ENCODE peak calls at places on chromosomes 11 and 22, in five cellular contexts. K is HuH-7, R is activated T-cell treated with anti-CD3 and anti-CD28 coated beads for 4 hours, F is heart right ventricle, V is lung microvascular endothelial cell. G is an unnamed sample.

GRCh38 chr11:14414470-14415461 is 55.8 kb upstream of the RRAS2 start:
- DNase-seq in K (no peak), F (no peak), V (no peak), R (peak; percentile 64), G (no peak)

GRCh38 chr11:117387992-117388765 is 60.5 kb downstream of the CEP164 start:
- DNase-seq in R (no peak), V (no peak), K (no peak), F (no peak), G (no peak)

GRCh38 chr22:19175026-19175601 is 3.4 kb downstream of the SLC25A1 start:
- DNase-seq in R (no peak), K (no peak), V (no peak), F (no peak), G (no peak)

GRCh38 chr11:737366-737765 is 9.9 kb upstream of the TALDO1 start:
- DNase-seq in F (no peak), K (no peak), V (no peak), R (no peak), G (no peak)

GRCh38 chr11:6615046-6615445 is 3.0 kb upstream of the TAF10 start:
- DNase-seq in R (no peak), F (no peak), V (no peak), K (no peak), G (no peak)

GRCh38 chr11:77047007-77047927 is 13.1 kb downstream of the B3GNT6 start:
- DNase-seq in F (no peak), K (peak; percentile 69), V (peak; percentile 94), R (peak; percentile 79), G (peak; percentile 83)

GRCh38 chr11:101166038-101166437 is 36.4 kb upstream of the PGR start:
- DNase-seq in K (no peak), V (no peak), R (no peak), F (no peak), G (no peak)

GRCh38 chr11:46694095-46694494 is 6.3 kb downstream of the ARHGAP1 start:
- DNase-seq in V (no peak), R (no peak), K (no peak), F (no peak), G (no peak)

GRCh38 chr22:48651981-48652538 is 1175.6 kb downstream of the BRD1 start:
- DNase-seq in F (no peak), R (no peak), V (no peak), K (no peak), G (no peak)

GRCh38 chr11:112837162-112837826 is 123.9 kb upstream of the NCAM1 start:
- DNase-seq in V (no peak), K (no peak), F (peak; percentile 10), R (no peak), G (no peak)

GRCh38 chr11:46345881-46346484 is 1.3 kb upstream of the DGKZ start:
- DNase-seq in R (no peak), K (no peak), F (no peak), V (peak; percentile 32), G (no peak)

GRCh38 chr11:64220798-64221197 is 5.2 kb downstream of the TRPT1 start:
- DNase-seq in R (no peak), F (no peak), V (no peak), K (no peak), G (no peak)

GRCh38 chr22:36411589-36412258 is 24.0 kb upstream of the MYH9 start:
- DNase-seq in K (no peak), R (no peak), V (no peak), F (no peak), G (no peak)

GRCh38 chr22:39721456-39722325 is 151.1 kb downstream of the CACNA1I start:
- DNase-seq in F (no peak), V (no peak), K (no peak), R (no peak), G (no peak)

GRCh38 chr11:57426439-57426753 is 525 bp downstream of the SLC43A3 start:
- DNase-seq in V (no peak), F (no peak), R (no peak), K (no peak), G (no peak)

GRCh38 chr11:69437001-69437875 is 44.2 kb upstream of the LINC01488 start:
- DNase-seq in V (no peak), K (peak; percentile 99), R (no peak), F (no peak), G (no peak)

GRCh38 chr11:87908086-87908485 is 267.2 kb downstream of the RAB38 start:
- DNase-seq in F (no peak), R (no peak), V (no peak), K (no peak), G (no peak)

GRCh38 chr22:24683671-24684070 is 80.7 kb downstream of the GGT1 start:
- DNase-seq in V (no peak), K (no peak), F (no peak), R (no peak), G (no peak)

GRCh38 chr22:45692549-45692948 is 20.9 kb downstream of the ATXN10 start:
- DNase-seq in R (no peak), V (peak; percentile 67), F (no peak), K (no peak), G (no peak)